ENCODE peak calls at places on chromosomes 16 and 17, in six cellular contexts. V is transverse colon; M is naive thymus-derived CD4-positive, alpha-beta T cell; C is psoas muscle; X is AG04450; N is heart right ventricle. A is an unnamed sample.

GRCh38 chr17:31095239-31096105 is 695 bp downstream of the NF1 start:
- DNase-seq in C (peak; percentile 72), X (no peak), M (peak; percentile 23), V (peak; percentile 57), N (peak; percentile 43), A (peak; percentile 65)

GRCh38 chr17:3512512-3513171 is 36.8 kb downstream of the ASPA start:
- DNase-seq in V (peak; percentile 37), C (peak; percentile 92), M (no peak), X (no peak), N (peak; percentile 83), A (no peak)

GRCh38 chr17:38672788-38673713 is 1.7 kb downstream of the EPOP start:
- DNase-seq in N (no peak), M (peak; percentile 17), V (no peak), X (no peak), C (no peak), A (no peak)

GRCh38 chr17:52383493-52384100 is 225.1 kb upstream of the CA10 start:
- DNase-seq in C (no peak), N (no peak), V (peak; percentile 60), X (no peak), M (no peak), A (no peak)

GRCh38 chr16:87329436-87330256 is 12.5 kb upstream of the C16orf95 start:
- DNase-seq in N (no peak), V (no peak), X (no peak), M (no peak), C (peak; percentile 44), A (no peak)

GRCh38 chr17:20008242-20009051 is 712 bp upstream of the SPECC1 start:
- DNase-seq in M (no peak), C (peak; percentile 60), N (peak; percentile 35), V (peak; percentile 28), X (no peak), A (peak; percentile 51)

GRCh38 chr17:80959330-80960036 is 32.2 kb upstream of the CHMP6 start:
- DNase-seq in C (peak; percentile 90), M (no peak), X (peak; percentile 11), N (peak; percentile 86), V (peak; percentile 72), A (no peak)

GRCh38 chr17:46013127-46013501 is 14.1 kb downstream of the STH start:
- DNase-seq in C (no peak), M (no peak), N (no peak), X (no peak), V (no peak), A (no peak)

GRCh38 chr16:4505356-4506153 is 29.4 kb downstream of the HMOX2 start:
- DNase-seq in V (peak; percentile 67), M (peak; percentile 89), C (no peak), N (no peak), X (no peak), A (no peak)

GRCh38 chr17:82781894-82782274 is 30.0 kb downstream of the TBCD start:
- DNase-seq in C (peak; percentile 92), M (peak; percentile 86), X (peak; percentile 50), N (peak; percentile 85), V (peak; percentile 88), A (peak; percentile 93)

GRCh38 chr16:49546735-49547134 is 173.1 kb downstream of the C16orf78 start:
- DNase-seq in X (no peak), M (no peak), C (no peak), V (no peak), N (no peak), A (no peak)

GRCh38 chr17:72846399-72846798 is 246.1 kb downstream of the SLC39A11 start:
- DNase-seq in X (no peak), M (no peak), V (no peak), C (no peak), N (no peak), A (no peak)

GRCh38 chr17:35493040-35493439 is 44.4 kb downstream of the SLFN12L start:
- DNase-seq in V (no peak), C (no peak), X (no peak), M (no peak), N (no peak), A (no peak)

GRCh38 chr17:35491417-35491816 is 42.9 kb upstream of the SLFN13 start:
- DNase-seq in X (no peak), M (no peak), N (no peak), V (no peak), C (no peak), A (no peak)

GRCh38 chr17:35489944-35490343 is 41.4 kb upstream of the SLFN13 start:
- DNase-seq in V (no peak), X (no peak), C (no peak), M (no peak), N (no peak), A (no peak)

GRCh38 chr17:35486920-35487727 is 38.6 kb upstream of the SLFN13 start:
- DNase-seq in M (peak; percentile 77), C (peak; percentile 64), N (peak; percentile 52), X (peak; percentile 18), V (peak; percentile 53), A (peak; percentile 81)
- H3K9me3 ChIP-seq in M (peaks cover 6% of the 10 kb centered on the region), C (no peaks in the 10 kb centered on the region), N (no peaks in the 10 kb centered on the region), X (peaks cover 17% of the 10 kb centered on the region), V (no peaks in the 10 kb centered on the region), A (no peaks in the 10 kb centered on the region)

DNA sequence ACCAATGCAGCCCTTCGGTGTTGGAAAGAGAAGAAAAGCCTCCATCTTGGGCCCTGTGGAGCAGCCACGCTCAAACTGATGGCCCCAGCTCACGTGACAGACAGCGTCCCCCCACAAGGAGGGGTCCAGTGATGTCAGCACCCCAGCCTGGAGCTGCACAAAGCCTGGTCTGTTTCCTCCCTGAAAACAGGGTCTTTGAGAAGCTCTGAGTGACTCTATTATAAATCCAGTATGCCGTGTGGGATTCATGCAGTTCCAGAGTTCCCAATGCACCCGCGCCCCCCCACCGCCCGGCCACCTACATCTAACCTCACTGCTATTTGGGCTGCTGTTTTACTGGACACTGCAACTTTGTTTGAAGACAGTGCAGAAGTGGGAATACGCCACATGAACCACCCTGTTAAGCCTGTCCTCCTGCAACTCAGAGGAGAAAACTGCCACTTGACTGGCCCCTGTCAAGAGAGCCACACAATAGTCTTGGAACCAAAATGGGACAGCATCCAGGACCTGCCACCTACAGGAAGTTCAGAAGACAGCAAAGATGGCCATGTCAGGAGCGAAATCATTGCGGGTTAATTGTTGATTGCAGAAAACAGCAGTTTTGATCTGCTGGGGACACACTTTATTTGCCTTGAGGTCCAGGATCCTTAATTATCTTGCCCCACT is 33.1 kb downstream of the PMP22 start:
- DNase-seq in C (no peak), N (no peak), V (no peak), M (no peak), X (no peak), A (no peak)
- H3K9me3 ChIP-seq in C (no peaks in the 10 kb centered on the region), N (no peaks in the 10 kb centered on the region), V (no peaks in the 10 kb centered on the region), M (no peaks in the 10 kb centered on the region), X (no peaks in the 10 kb centered on the region), A (no peaks in the 10 kb centered on the region)

DNA sequence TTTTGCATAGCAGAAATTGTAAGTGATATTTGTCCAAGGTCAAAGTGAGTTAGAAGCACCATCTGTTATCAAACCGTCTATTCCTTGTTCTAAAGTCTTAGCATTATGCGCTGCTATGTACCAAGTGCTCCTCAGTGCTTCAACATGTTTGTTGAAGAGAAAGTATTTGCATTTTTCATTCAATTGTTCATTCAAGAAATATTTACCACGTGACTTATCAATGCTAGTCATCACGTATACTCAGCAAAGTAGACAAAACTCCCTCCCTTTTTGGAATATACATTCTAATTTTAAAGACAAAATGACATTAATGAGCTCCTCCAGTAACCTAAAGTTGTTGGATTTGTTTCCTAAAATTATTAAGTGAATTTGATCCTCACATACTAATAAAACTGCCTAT is 388.0 kb upstream of the CDH8 start:
- DNase-seq in X (no peak), M (no peak), V (no peak), N (no peak), C (no peak), A (no peak)
- H3K9me3 ChIP-seq in X (peaks cover 3% of the 10 kb centered on the region), M (no peaks in the 10 kb centered on the region), V (no peaks in the 10 kb centered on the region), N (no peaks in the 10 kb centered on the region), C (no peaks in the 10 kb centered on the region), A (no peaks in the 10 kb centered on the region)

GRCh38 chr16:1734816-1735215 is 28.8 kb downstream of the MAPK8IP3 start:
- DNase-seq in X (no peak), N (no peak), V (no peak), C (no peak), M (no peak), A (no peak)
- H3K9me3 ChIP-seq in X (peaks cover 55% of the 10 kb centered on the region), N (no peaks in the 10 kb centered on the region), V (no peaks in the 10 kb centered on the region), C (no peaks in the 10 kb centered on the region), M (no peaks in the 10 kb centered on the region), A (no peaks in the 10 kb centered on the region)

GRCh38 chr16:89219365-89219764 is 1.9 kb downstream of the ZNF778 start:
- DNase-seq in N (no peak), V (no peak), C (no peak), X (no peak), M (no peak), A (no peak)

GRCh38 chr16:89222931-89223330 is 5.4 kb downstream of the ZNF778 start:
- DNase-seq in X (no peak), N (no peak), V (no peak), C (no peak), M (no peak), A (no peak)

GRCh38 chr16:89221604-89222003 is 4.1 kb downstream of the ZNF778 start:
- DNase-seq in N (no peak), M (no peak), X (no peak), V (no peak), C (no peak), A (no peak)

GRCh38 chr16:89230210-89230609 is 12.7 kb downstream of the ZNF778 start:
- DNase-seq in V (no peak), M (no peak), X (no peak), C (peak; percentile 61), N (peak; percentile 23), A (no peak)

DNA sequence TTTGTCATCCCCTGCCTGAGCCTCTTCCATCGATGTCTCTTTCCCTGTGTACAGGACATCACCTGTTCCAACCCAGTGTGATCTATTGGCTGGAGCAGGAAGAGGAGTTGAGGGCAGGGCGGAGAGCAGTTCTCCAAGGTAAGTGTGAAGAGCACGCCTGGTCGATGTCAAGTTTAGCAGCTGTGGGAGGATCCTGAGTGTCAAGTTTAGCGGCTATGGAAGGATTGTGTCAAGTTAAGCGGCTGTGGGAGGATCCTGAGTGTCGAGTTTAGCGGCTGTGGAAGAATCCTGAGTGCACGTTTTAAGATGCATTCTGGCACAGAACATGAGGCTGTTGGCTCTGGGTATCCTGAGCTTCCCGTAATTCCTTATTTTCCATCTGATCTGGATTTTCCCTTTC is 7.2 kb downstream of the ZNF778 start:
- DNase-seq in N (no peak), M (no peak), X (no peak), V (no peak), C (no peak), A (no peak)
- H3K9me3 ChIP-seq in N (peaks cover 15% of the 10 kb centered on the region), M (peaks cover 21% of the 10 kb centered on the region), X (peaks cover 40% of the 10 kb centered on the region), V (peaks cover 6% of the 10 kb centered on the region), C (no peaks in the 10 kb centered on the region), A (no peaks in the 10 kb centered on the region)